ENCODE peak calls at places on chromosomes 13 and 19, in six cellular contexts. M is epithelial cell of esophagus, W is DND-41, I is fibroblast of the aortic adventitia, L is epithelial cell of proximal tubule, N is astrocyte of the cerebellum. P is an unnamed sample.

GRCh38 chr13:19070398-19070735 is 111.3 kb downstream of the TUBA3C start:
- DNase-seq in M (no peak), W (no peak), I (no peak), L (no peak), N (no peak), P (no peak)

GRCh38 chr19:9917322-9917721 is 19.0 kb downstream of the OLFM2 start:
- DNase-seq in M (peak), W (peak), I (peak), L (no peak), N (no peak), P (peak)

GRCh38 chr19:18710986-18711751 is 27.7 kb downstream of the CRTC1 start:
- DNase-seq in M (no peak), W (no peak), I (peak), L (no peak), N (peak), P (peak)

GRCh38 chr13:72379581-72379980 is 347.8 kb downstream of the MZT1 start:
- DNase-seq in M (peak), W (no peak), I (no peak), L (no peak), N (no peak), P (no peak)

GRCh38 chr13:77016888-77017623 is 9.9 kb downstream of the FBXL3 start:
- DNase-seq in M (no peak), W (no peak), I (no peak), L (no peak), N (no peak), P (no peak)

GRCh38 chr19:296476-297225 is 5.4 kb upstream of the PLPP2 start:
- DNase-seq in M (no peak), W (no peak), I (no peak), L (no peak), N (no peak), P (no peak)

GRCh38 chr13:52779028-52779612 is 39.5 kb upstream of the CNMD start:
- DNase-seq in M (no peak), W (no peak), I (no peak), L (no peak), N (no peak), P (no peak)

GRCh38 chr13:68927387-68928026 is 1180.1 kb upstream of the ATXN8OS start:
- DNase-seq in M (peak), W (no peak), I (no peak), L (no peak), N (peak), P (no peak)

GRCh38 chr19:58569191-58569942 is 3.8 kb downstream of the MZF1 start:
- DNase-seq in M (no peak), W (peak), I (no peak), L (no peak), N (no peak), P (no peak)

GRCh38 chr19:30208661-30209060 is 163.5 kb upstream of the ZNF536 start:
- DNase-seq in M (no peak), W (no peak), I (no peak), L (no peak), N (no peak), P (no peak)

GRCh38 chr13:109869312-109870237 is 83.2 kb upstream of the IRS2 start:
- DNase-seq in M (peak), W (no peak), I (peak), L (peak), N (no peak), P (peak)

GRCh38 chr13:31073859-31074718 is 87.6 kb downstream of the HSPH1 start:
- DNase-seq in M (peak), W (no peak), I (peak), L (no peak), N (no peak), P (peak)

GRCh38 chr13:99661791-99662190 is 160.5 kb downstream of the TM9SF2 start:
- DNase-seq in M (no peak), W (no peak), I (no peak), L (no peak), N (no peak), P (no peak)

GRCh38 chr19:46471116-46471733 is at the start of gene PNMA8A:
- DNase-seq in M (no peak), W (no peak), I (peak), L (no peak), N (no peak), P (peak)

GRCh38 chr19:19860756-19861390 is 4.8 kb upstream of the ZNF253 start:
- DNase-seq in M (peak), W (no peak), I (no peak), L (no peak), N (no peak), P (no peak)

GRCh38 chr13:98821372-98822237 is 69.1 kb upstream of the SLC15A1 start:
- DNase-seq in M (no peak), W (no peak), I (peak), L (no peak), N (peak), P (peak)

GRCh38 chr13:72985610-72986009 is 73.2 kb upstream of the KLF5 start:
- DNase-seq in M (no peak), W (no peak), I (no peak), L (no peak), N (no peak), P (no peak)

GRCh38 chr19:18364826-18365528 is 21.0 kb upstream of the GDF15 start:
- DNase-seq in M (peak), W (peak), I (peak), L (peak), N (peak), P (peak)

GRCh38 chr19:11115895-11116446 is 26.7 kb downstream of the LDLR start:
- DNase-seq in M (no peak), W (no peak), I (no peak), L (no peak), N (no peak), P (no peak)

GRCh38 chr19:37551123-37551993 is 43.2 kb downstream of the ZNF571 start:
- DNase-seq in M (peak), W (no peak), I (peak), L (no peak), N (peak), P (peak)

GRCh38 chr13:113113846-113114271 is 8.3 kb downstream of the F7 start:
- DNase-seq in M (no peak), W (no peak), I (no peak), L (no peak), N (no peak), P (no peak)

GRCh38 chr19:42412223-42412622 is 15.0 kb downstream of the LIPE start:
- DNase-seq in M (no peak), W (no peak), I (no peak), L (no peak), N (no peak), P (peak)

GRCh38 chr19:4473011-4473410 is 914 bp downstream of the HDGFL2 start:
- DNase-seq in M (no peak), W (no peak), I (no peak), L (no peak), N (no peak), P (no peak)

GRCh38 chr19:3357362-3357730 is 9.0 kb upstream of the NFIC start:
- DNase-seq in M (no peak), W (peak), I (no peak), L (no peak), N (no peak), P (no peak)

GRCh38 chr19:18156841-18157464 is 4.0 kb downstream of the PIK3R2 start:
- DNase-seq in M (peak), W (no peak), I (peak), L (no peak), N (peak), P (peak)

GRCh38 chr19:40889366-40889765 is 7.3 kb upstream of the CYP2A7 start:
- DNase-seq in M (no peak), W (no peak), I (no peak), L (no peak), N (no peak), P (no peak)

GRCh38 chr19:38057954-38058690 is 151.1 kb downstream of the SIPA1L3 start:
- DNase-seq in M (peak), W (no peak), I (no peak), L (no peak), N (no peak), P (no peak)

GRCh38 chr19:419721-420515 is 11.0 kb upstream of the C2CD4C start:
- DNase-seq in M (no peak), W (no peak), I (no peak), L (no peak), N (no peak), P (no peak)

GRCh38 chr19:30338878-30339623 is 33.1 kb upstream of the ZNF536 start:
- DNase-seq in M (no peak), W (no peak), I (no peak), L (no peak), N (no peak), P (no peak)

GRCh38 chr19:43570174-43570791 is 5.0 kb downstream of the XRCC1 start:
- DNase-seq in M (peak), W (no peak), I (no peak), L (no peak), N (no peak), P (no peak)

GRCh38 chr19:582497-583197 is 7.0 kb upstream of the HCN2 start:
- DNase-seq in M (no peak), W (no peak), I (no peak), L (no peak), N (no peak), P (peak)

GRCh38 chr13:108858676-108859075 is 229.3 kb downstream of the MYO16 start:
- DNase-seq in M (no peak), W (no peak), I (no peak), L (no peak), N (no peak), P (no peak)

GRCh38 chr13:102873653-102874052 is 27.8 kb downstream of the ERCC5 start:
- DNase-seq in M (peak), W (no peak), I (no peak), L (no peak), N (no peak), P (no peak)

GRCh38 chr13:73767747-73768315 is 366.4 kb downstream of the KLF12 start:
- DNase-seq in M (peak), W (peak), I (no peak), L (no peak), N (no peak), P (no peak)

GRCh38 chr19:7681336-7682174 is 922 bp downstream of the TRAPPC5 start:
- DNase-seq in M (peak), W (peak), I (peak), L (no peak), N (peak), P (peak)

GRCh38 chr13:42990147-42990990 is 1.7 kb downstream of the EPSTI1 start:
- DNase-seq in M (no peak), W (no peak), I (peak), L (no peak), N (no peak), P (no peak)

GRCh38 chr13:40568672-40569350 is 97.6 kb downstream of the FOXO1 start:
- DNase-seq in M (no peak), W (no peak), I (peak), L (no peak), N (no peak), P (peak)

GRCh38 chr13:28618595-28618994 is 40.3 kb upstream of the POMP start:
- DNase-seq in M (no peak), W (no peak), I (no peak), L (no peak), N (no peak), P (no peak)

GRCh38 chr13:62687727-62688126 is 1272.1 kb upstream of the PCDH20 start:
- DNase-seq in M (no peak), W (no peak), I (no peak), L (no peak), N (no peak), P (no peak)

GRCh38 chr13:33798023-33798422 is 19.9 kb upstream of the RFC3 start:
- DNase-seq in M (no peak), W (no peak), I (no peak), L (no peak), N (no peak), P (no peak)

GRCh38 chr13:33800646-33801186 is 17.2 kb upstream of the RFC3 start:
- DNase-seq in M (no peak), W (no peak), I (no peak), L (no peak), N (no peak), P (no peak)

GRCh38 chr13:33796095-33796494 is 21.9 kb upstream of the RFC3 start:
- DNase-seq in M (no peak), W (no peak), I (no peak), L (no peak), N (no peak), P (no peak)

GRCh38 chr13:33797622-33798021 is 20.3 kb upstream of the RFC3 start:
- DNase-seq in M (no peak), W (no peak), I (peak), L (no peak), N (peak), P (peak)

GRCh38 chr13:33799950-33800592 is 17.9 kb upstream of the RFC3 start:
- DNase-seq in M (peak), W (no peak), I (peak), L (peak), N (peak), P (no peak)
- TF ChIP-seq CTCF in M (peak), W (peak), I (peak), L (peak), N (peak), P (peak)

GRCh38 chr19:2282062-2282861 is at the start of gene PEAK3:
- DNase-seq in M (no peak), W (no peak), I (no peak), L (no peak), N (no peak), P (peak)
- H3K4me3 ChIP-seq in M (no peak), W (no peak), I (peak), L (peak), N (peak), P (peak)

DNA sequence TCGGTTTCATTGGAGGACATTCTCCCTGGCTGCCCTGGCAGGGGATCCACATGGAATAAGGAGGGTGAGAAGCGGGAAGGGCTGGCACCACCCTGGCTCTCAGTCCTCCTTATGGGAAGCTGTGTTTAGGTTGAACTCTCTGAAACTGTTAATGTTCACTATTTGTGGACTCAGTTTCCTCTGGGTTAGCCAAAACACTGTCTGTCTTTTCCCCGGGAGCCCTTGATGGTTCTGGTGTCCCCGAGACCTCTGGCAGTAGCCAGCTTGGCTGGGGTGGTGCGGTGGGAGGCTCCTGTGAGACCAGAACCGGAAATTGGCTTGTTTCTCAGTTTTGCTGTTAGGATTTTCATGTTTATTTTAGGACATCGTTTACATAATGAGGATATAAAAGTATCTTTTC is 48.3 kb upstream of the TEX29 start:
- DNase-seq in M (no peak), W (no peak), I (no peak), L (no peak), N (no peak), P (no peak)
- TF ChIP-seq CTCF in M (no peak), W (no peak), I (no peak), L (no peak), N (no peak), P (no peak)

GRCh38 chr19:14440049-14440448 is 6.9 kb downstream of the PKN1 start:
- DNase-seq in M (no peak), W (peak), I (no peak), L (no peak), N (no peak), P (no peak)
- H3K4me3 ChIP-seq in M (no peak), W (peak), I (no peak), L (no peak), N (no peak), P (no peak)

DNA sequence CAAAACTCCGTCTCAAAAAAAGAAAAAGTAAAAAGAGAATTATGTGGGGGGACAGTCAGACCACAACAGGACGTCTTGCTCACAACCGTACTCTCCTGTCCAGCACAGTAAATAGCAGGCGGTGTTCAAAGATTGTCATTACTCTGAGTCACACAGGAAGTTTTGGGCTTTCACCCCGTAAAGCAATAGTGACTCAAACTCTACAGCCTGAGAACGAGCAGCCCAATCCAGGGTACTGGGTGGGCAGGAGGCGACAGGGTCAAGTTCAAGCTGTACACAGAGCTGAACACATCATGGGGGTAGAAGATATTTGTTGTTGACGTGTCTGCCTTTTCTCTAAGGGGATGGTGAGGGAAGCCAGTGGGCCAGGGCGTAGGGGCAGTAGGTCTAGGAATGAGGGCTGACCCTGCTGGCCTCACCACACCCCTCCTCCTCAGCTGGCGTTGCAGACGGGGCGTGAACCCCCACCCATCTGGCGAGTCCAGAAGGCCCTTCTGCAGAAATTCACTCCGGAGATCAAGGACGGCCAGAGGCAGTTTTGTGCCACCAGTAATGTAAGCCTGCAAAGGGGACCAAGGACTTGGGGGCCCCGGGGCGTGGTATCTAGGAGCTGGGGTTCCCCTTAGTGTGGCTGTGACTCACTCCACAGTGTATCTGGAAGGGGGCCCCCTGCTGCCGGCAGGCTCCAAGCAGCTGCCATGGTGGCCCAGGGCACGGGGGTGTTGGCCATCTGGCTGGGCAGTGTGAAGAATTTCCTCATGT is 23.3 kb downstream of the PRR12 start:
- DNase-seq in M (peak), W (no peak), I (peak), L (no peak), N (peak), P (peak)
- TF ChIP-seq CTCF in M (no peak), W (no peak), I (peak), L (no peak), N (no peak), P (peak)

DNA sequence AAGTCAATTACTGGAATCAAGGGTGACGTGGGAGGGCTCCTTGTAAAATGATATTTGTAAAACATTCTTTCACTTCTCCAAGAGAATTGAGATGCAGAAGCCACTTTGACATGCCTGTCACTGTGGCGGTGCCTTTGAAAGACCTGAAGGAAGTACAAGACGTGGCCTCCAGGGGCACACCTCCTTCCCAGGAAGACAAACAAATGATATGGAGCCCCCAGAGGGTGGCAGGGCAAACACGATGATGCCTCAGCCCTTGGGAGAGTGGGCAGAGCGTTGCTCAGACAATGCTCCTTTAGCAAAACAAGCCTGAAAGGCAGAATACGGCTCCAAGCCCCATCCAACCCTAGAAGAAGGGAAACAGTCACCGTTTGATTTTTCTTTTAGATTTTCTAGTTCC is 9.3 kb upstream of the ATP12A start:
- DNase-seq in M (no peak), W (peak), I (peak), L (no peak), N (no peak), P (peak)
- H3K4me3 ChIP-seq in M (no peak), W (no peak), I (no peak), L (no peak), N (no peak), P (no peak)

GRCh38 chr19:39752390-39752789 is 14.6 kb upstream of the CLC start:
- DNase-seq in M (no peak), W (no peak), I (no peak), L (no peak), N (no peak), P (no peak)

GRCh38 chr19:39759457-39760184 is 19.0 kb upstream of the LEUTX start:
- DNase-seq in M (no peak), W (no peak), I (no peak), L (no peak), N (no peak), P (no peak)

GRCh38 chr19:39752795-39753194 is 15.0 kb upstream of the CLC start:
- DNase-seq in M (no peak), W (no peak), I (no peak), L (no peak), N (no peak), P (no peak)

GRCh38 chr19:39754544-39754943 is 16.7 kb upstream of the CLC start:
- DNase-seq in M (no peak), W (no peak), I (no peak), L (no peak), N (no peak), P (no peak)
- TF ChIP-seq CTCF in M (no peak), W (no peak), I (no peak), L (no peak), N (no peak), P (no peak)

GRCh38 chr19:39334444-39334976 is 1.3 kb downstream of the GMFG start:
- DNase-seq in M (no peak), W (no peak), I (no peak), L (no peak), N (no peak), P (no peak)
- H3K4me3 ChIP-seq in M (no peak), W (peak), I (no peak), L (no peak), N (no peak), P (no peak)

DNA sequence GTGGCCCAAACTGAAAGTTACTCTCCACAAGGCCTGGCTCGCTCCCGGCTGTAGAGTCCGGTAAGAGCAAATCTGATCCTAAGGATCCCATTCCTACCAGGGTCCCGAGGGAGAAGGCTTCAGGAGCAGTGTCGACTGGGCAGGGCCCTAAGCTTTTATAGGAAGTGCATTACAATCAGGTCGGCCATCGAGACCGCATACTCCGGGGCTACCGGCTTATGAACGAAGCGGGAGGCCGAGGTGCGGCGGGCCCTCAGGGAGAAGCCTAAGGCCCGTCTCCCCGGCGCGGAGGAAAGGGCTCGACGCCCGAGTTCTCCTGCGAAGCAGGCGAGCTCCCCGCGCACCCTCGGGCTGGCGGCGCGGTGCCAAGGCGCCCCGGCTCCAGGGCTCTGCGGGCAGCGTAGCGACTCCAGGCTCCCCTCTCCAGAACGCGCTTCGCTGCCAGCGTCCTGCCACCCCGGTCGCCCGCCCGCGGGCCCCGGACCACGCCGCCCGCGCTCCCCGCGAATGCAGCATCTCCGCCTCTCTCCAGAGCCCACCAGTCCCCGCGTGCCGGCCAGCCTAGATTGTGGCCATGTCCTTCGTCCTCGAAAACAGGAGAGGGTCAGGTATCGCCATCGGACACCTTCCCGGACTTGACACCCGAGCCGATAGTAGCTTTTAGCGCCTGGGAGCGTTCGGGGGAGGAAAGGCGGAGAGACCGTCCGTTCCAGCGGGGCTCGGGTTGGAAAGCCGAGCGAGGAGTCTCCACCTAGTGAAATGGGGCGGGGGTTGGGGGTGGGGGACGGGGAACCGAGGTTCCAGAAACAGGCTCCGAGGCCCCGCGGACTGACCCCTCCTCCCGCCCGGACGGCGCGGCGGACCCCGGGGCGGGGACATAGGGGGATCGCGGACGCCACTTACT is 1.3 kb downstream of the EFNB2 start:
- DNase-seq in M (peak), W (no peak), I (peak), L (no peak), N (no peak), P (peak)
- TF ChIP-seq CTCF in M (no peak), W (no peak), I (peak), L (peak), N (peak), P (no peak)

P was measured in foreskin fibroblast.